ENCODE peak calls at places on chromosomes 3 and 15, in eight cellular contexts. R is H1, P is sigmoid colon, F is tibial nerve, N is ovary, L is A549, V is GM12878, C is transverse colon. K is an unnamed sample.

GRCh38 chr15:41115652-41116115 is 396 bp downstream of the INO80 start:
- DNase-seq in V (no peak), C (peak; percentile 70), F (peak; percentile 29), P (no peak), R (no peak), N (peak; percentile 63), L (peak; percentile 71), K (peak; percentile 95)

GRCh38 chr3:7953449-7954015 is 548.1 kb upstream of the LMCD1 start:
- DNase-seq in R (no peak), F (no peak), V (no peak), P (no peak), L (no peak), C (no peak), N (no peak), K (no peak)

GRCh38 chr3:192914873-192915272 is 2.8 kb downstream of the MB21D2 start:
- DNase-seq in N (no peak), C (no peak), F (no peak), V (no peak), L (no peak), P (no peak), R (no peak), K (no peak)

GRCh38 chr3:112873632-112874031 is 27.0 kb upstream of the CD200R1L start:
- DNase-seq in F (no peak), P (no peak), N (no peak), R (no peak), V (no peak), L (no peak), C (no peak), K (no peak)

GRCh38 chr3:157113832-157114505 is 46.0 kb downstream of the CCNL1 start:
- DNase-seq in N (no peak), V (no peak), L (no peak), P (no peak), C (no peak), R (no peak), F (no peak), K (no peak)

GRCh38 chr3:45906681-45907220 is 20.4 kb downstream of the CCR9 start:
- DNase-seq in R (no peak), L (no peak), P (no peak), F (no peak), V (no peak), N (no peak), C (no peak), K (no peak)

GRCh38 chr3:178393833-178394232 is 142.4 kb upstream of the KCNMB2 start:
- DNase-seq in C (no peak), N (no peak), P (no peak), V (no peak), F (no peak), L (no peak), R (no peak), K (no peak)

GRCh38 chr15:28094732-28095521 is 4.2 kb downstream of the OCA2 start:
- DNase-seq in R (no peak), F (no peak), V (no peak), C (peak; percentile 92), P (peak; percentile 60), N (no peak), L (no peak), K (peak; percentile 91)

GRCh38 chr15:80777137-80777536 is 2.0 kb upstream of the CEMIP start:
- DNase-seq in N (no peak), V (no peak), L (peak; percentile 37), F (no peak), P (no peak), C (peak; percentile 64), R (no peak), K (peak; percentile 42)

GRCh38 chr3:35528728-35529127 is 110.6 kb upstream of the ARPP21 start:
- DNase-seq in F (no peak), C (no peak), N (no peak), R (no peak), L (no peak), V (no peak), P (no peak), K (no peak)

GRCh38 chr15:65952425-65953053 is 83.2 kb downstream of the RAB11A start:
- DNase-seq in V (no peak), R (no peak), P (no peak), L (peak; percentile 58), F (no peak), N (no peak), C (no peak), K (no peak)

GRCh38 chr3:40268708-40269524 is 40.6 kb upstream of the EIF1B start:
- DNase-seq in F (no peak), C (no peak), N (no peak), L (no peak), R (no peak), V (no peak), P (no peak), K (no peak)

GRCh38 chr3:177589921-177590336 is 392.6 kb upstream of the TBL1XR1 start:
- DNase-seq in C (no peak), L (peak; percentile 88), R (no peak), V (no peak), F (no peak), P (no peak), N (no peak), K (no peak)

GRCh38 chr3:139105154-139105702 is 60.5 kb upstream of the PRR23C start:
- DNase-seq in N (no peak), C (no peak), F (no peak), R (no peak), P (no peak), V (no peak), L (no peak), K (no peak)

GRCh38 chr15:51870774-51871173 is 41.3 kb downstream of the TMOD3 start:
- DNase-seq in N (no peak), V (no peak), L (no peak), C (no peak), R (no peak), F (no peak), P (no peak), K (no peak)

GRCh38 chr3:16203031-16203430 is 28.6 kb downstream of the GALNT15 start:
- DNase-seq in V (no peak), P (no peak), R (no peak), C (no peak), L (no peak), N (no peak), F (no peak), K (no peak)

GRCh38 chr3:133892546-133893231 is 3.0 kb downstream of the RAB6B start:
- DNase-seq in P (no peak), V (no peak), C (no peak), R (no peak), F (no peak), N (no peak), L (no peak), K (no peak)

GRCh38 chr15:44667039-44667360 is 3.5 kb upstream of the SPG11 start:
- DNase-seq in V (no peak), P (no peak), C (no peak), N (no peak), F (no peak), R (no peak), L (no peak), K (no peak)

GRCh38 chr15:44663410-44664272 is at the start of gene SPG11:
- DNase-seq in N (peak; percentile 98), P (peak; percentile 99), R (peak; percentile 99), C (peak; percentile 99), L (peak; percentile 96), F (peak; percentile 96), V (peak; percentile 99), K (peak; percentile 99)

GRCh38 chr15:44662478-44663409 is 718 bp downstream of the SPG11 start:
- DNase-seq in C (peak; percentile 87), P (peak; percentile 84), N (peak; percentile 63), F (peak; percentile 18), V (peak; percentile 61), L (peak; percentile 63), R (no peak), K (peak; percentile 85)

GRCh38 chr15:44668925-44669324 is 5.5 kb upstream of the SPG11 start:
- DNase-seq in P (no peak), F (no peak), C (no peak), R (no peak), V (no peak), N (no peak), L (no peak), K (no peak)

GRCh38 chr15:44666208-44667038 is 3.0 kb upstream of the SPG11 start:
- DNase-seq in F (no peak), R (no peak), L (no peak), C (no peak), V (peak; percentile 62), N (no peak), P (no peak), K (no peak)
- H3K4me3 ChIP-seq in F (no peak overlapping the region), R (no peak overlapping the region), L (no peak overlapping the region), C (no peak overlapping the region), V (peak overlapping the region; percentile 46), N (no peak overlapping the region), P (no peak overlapping the region), K (no peak overlapping the region)

GRCh38 chr3:31450345-31450744 is 82.4 kb upstream of the STT3B start:
- DNase-seq in R (no peak), N (no peak), F (no peak), P (no peak), V (no peak), L (no peak), C (no peak), K (no peak)
- TF ChIP-seq EP300 in R (no peak), N (no peak), F (no peak), P (no peak), V (no peak), L (no peak), C (no peak), K (no peak)

GRCh38 chr3:97823081-97823480 is 1.3 kb downstream of the CRYBG3 start:
- DNase-seq in F (no peak), R (no peak), C (no peak), P (no peak), L (no peak), N (no peak), V (no peak), K (no peak)

GRCh38 chr3:97823503-97824004 is 1.7 kb downstream of the CRYBG3 start:
- DNase-seq in R (no peak), F (no peak), N (no peak), L (no peak), P (no peak), V (no peak), C (no peak), K (no peak)

GRCh38 chr3:97821810-97822775 is at the start of gene CRYBG3:
- DNase-seq in N (peak; percentile 75), R (no peak), V (peak; percentile 40), P (peak; percentile 91), L (peak; percentile 73), C (peak; percentile 88), F (peak; percentile 69), K (peak; percentile 88)

GRCh38 chr3:97821413-97821809 is 400 bp upstream of the CRYBG3 start:
- DNase-seq in R (no peak), N (peak; percentile 52), L (no peak), V (no peak), C (peak; percentile 59), P (peak; percentile 77), F (peak; percentile 12), K (no peak)

GRCh38 chr3:97820780-97821179 is 1.0 kb upstream of the CRYBG3 start:
- DNase-seq in P (no peak), N (no peak), C (no peak), V (no peak), F (no peak), L (no peak), R (no peak), K (no peak)
- H3K4me3 ChIP-seq in P (peak overlapping the region; percentile 68), N (no peak overlapping the region), C (no peak overlapping the region), V (peak overlapping the region; percentile 90), F (no peak overlapping the region), L (peak overlapping the region; percentile 71), R (no peak overlapping the region), K (peak overlapping the region; percentile 82)

DNA sequence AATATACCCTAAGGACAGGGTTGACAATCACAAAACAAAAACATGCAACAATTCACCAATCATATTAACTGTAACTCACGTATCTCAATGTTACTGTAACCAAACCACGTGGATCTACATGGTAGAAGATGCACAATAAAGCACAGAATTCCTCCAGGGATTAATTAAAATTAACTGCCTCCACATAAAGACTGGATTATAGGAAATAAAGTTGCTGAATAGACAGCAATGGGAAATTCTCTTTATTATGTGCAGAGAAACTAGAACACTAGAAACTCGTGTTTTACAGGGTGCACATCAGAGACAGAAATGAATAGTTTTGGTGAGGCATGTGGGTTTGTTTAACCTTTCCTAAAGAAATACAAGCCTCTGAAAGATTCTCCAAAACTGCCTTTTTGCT is 696.3 kb downstream of the EPHA3 start:
- DNase-seq in C (no peak), V (no peak), N (no peak), P (no peak), L (no peak), F (no peak), R (no peak), K (no peak)
- TF ChIP-seq EP300 in C (no peak), V (no peak), N (no peak), P (no peak), L (no peak), F (no peak), R (no peak), K (no peak)

K was measured in upper lobe of left lung.